ENCODE peak calls at places on chromosomes 12 and 14, in ten cellular contexts. One of them, this sample, is unnamed. For H3K27me3, the result is how much of the 10 kb centered on the place peaks cover.

GRCh38 chr14:76876076-76876475 is 49.9 kb downstream of the LRRC74A start:
- DNase-seq in HL-60: no peak
- DNase-seq in stomach: peak
- DNase-seq in GM23338: peak
- DNase-seq in endodermal cell: peak
- DNase-seq in Peyer's patch: peak
- DNase-seq in AG04450: peak
- DNase-seq in cardiac muscle cell: peak
- DNase-seq in transverse colon: peak
- DNase-seq in uterus: peak
- DNase-seq in this sample: no peak

GRCh38 chr12:15632708-15633107 is 156.5 kb downstream of the EPS8 start:
- DNase-seq in cardiac muscle cell: no peak
- DNase-seq in Peyer's patch: no peak
- DNase-seq in endodermal cell: no peak
- DNase-seq in stomach: no peak
- DNase-seq in AG04450: no peak
- DNase-seq in GM23338: no peak
- DNase-seq in transverse colon: no peak
- DNase-seq in uterus: no peak
- DNase-seq in HL-60: no peak
- DNase-seq in this sample: no peak

GRCh38 chr12:111359231-111359913 is 9.5 kb downstream of the PHETA1 start:
- DNase-seq in GM23338: no peak
- DNase-seq in Peyer's patch: no peak
- DNase-seq in transverse colon: no peak
- DNase-seq in uterus: no peak
- DNase-seq in AG04450: no peak
- DNase-seq in endodermal cell: no peak
- DNase-seq in cardiac muscle cell: no peak
- DNase-seq in HL-60: peak
- DNase-seq in stomach: no peak
- DNase-seq in this sample: no peak

GRCh38 chr12:114774181-114774580 is 90.2 kb upstream of the TBX3 start:
- DNase-seq in uterus: no peak
- DNase-seq in transverse colon: no peak
- DNase-seq in stomach: no peak
- DNase-seq in endodermal cell: no peak
- DNase-seq in HL-60: no peak
- DNase-seq in cardiac muscle cell: peak
- DNase-seq in Peyer's patch: no peak
- DNase-seq in GM23338: no peak
- DNase-seq in AG04450: no peak
- DNase-seq in this sample: no peak

GRCh38 chr14:36449903-36450302 is 70.1 kb downstream of the NKX2-1 start:
- DNase-seq in uterus: no peak
- DNase-seq in GM23338: no peak
- DNase-seq in transverse colon: no peak
- DNase-seq in cardiac muscle cell: no peak
- DNase-seq in AG04450: no peak
- DNase-seq in stomach: no peak
- DNase-seq in HL-60: no peak
- DNase-seq in Peyer's patch: no peak
- DNase-seq in endodermal cell: no peak
- DNase-seq in this sample: no peak

GRCh38 chr14:33959692-33960151 is 8.8 kb upstream of the EGLN3 start:
- DNase-seq in Peyer's patch: no peak
- DNase-seq in stomach: no peak
- DNase-seq in GM23338: peak
- DNase-seq in HL-60: no peak
- DNase-seq in endodermal cell: peak
- DNase-seq in transverse colon: no peak
- DNase-seq in cardiac muscle cell: no peak
- DNase-seq in AG04450: no peak
- DNase-seq in uterus: no peak
- DNase-seq in this sample: no peak

GRCh38 chr14:38505221-38506095 is 249.6 kb upstream of the CLEC14A start:
- DNase-seq in uterus: no peak
- DNase-seq in transverse colon: no peak
- DNase-seq in Peyer's patch: no peak
- DNase-seq in HL-60: no peak
- DNase-seq in endodermal cell: no peak
- DNase-seq in AG04450: peak
- DNase-seq in cardiac muscle cell: no peak
- DNase-seq in GM23338: no peak
- DNase-seq in stomach: no peak
- DNase-seq in this sample: no peak

GRCh38 chr12:120367924-120368788 is 808 bp downstream of the MSI1 start:
- DNase-seq in stomach: no peak
- DNase-seq in Peyer's patch: no peak
- DNase-seq in transverse colon: peak
- DNase-seq in cardiac muscle cell: no peak
- DNase-seq in AG04450: no peak
- DNase-seq in uterus: peak
- DNase-seq in endodermal cell: peak
- DNase-seq in HL-60: no peak
- DNase-seq in GM23338: peak
- DNase-seq in this sample: no peak

GRCh38 chr14:22567437-22567836 is 21.6 kb downstream of the DAD1 start:
- DNase-seq in Peyer's patch: no peak
- DNase-seq in endodermal cell: no peak
- DNase-seq in GM23338: no peak
- DNase-seq in HL-60: no peak
- DNase-seq in cardiac muscle cell: no peak
- DNase-seq in uterus: no peak
- DNase-seq in AG04450: no peak
- DNase-seq in stomach: no peak
- DNase-seq in transverse colon: no peak
- DNase-seq in this sample: no peak

GRCh38 chr14:64720190-64720589 is 16.0 kb downstream of the PLEKHG3 start:
- DNase-seq in uterus: peak
- DNase-seq in AG04450: peak
- DNase-seq in stomach: peak
- DNase-seq in endodermal cell: peak
- DNase-seq in Peyer's patch: peak
- DNase-seq in GM23338: no peak
- DNase-seq in HL-60: no peak
- DNase-seq in transverse colon: peak
- DNase-seq in cardiac muscle cell: no peak
- DNase-seq in this sample: peak

GRCh38 chr12:62379026-62379722 is 87.5 kb upstream of the MON2 start:
- DNase-seq in GM23338: no peak
- DNase-seq in cardiac muscle cell: peak
- DNase-seq in transverse colon: no peak
- DNase-seq in endodermal cell: no peak
- DNase-seq in HL-60: no peak
- DNase-seq in stomach: no peak
- DNase-seq in Peyer's patch: no peak
- DNase-seq in AG04450: no peak
- DNase-seq in uterus: no peak
- DNase-seq in this sample: no peak

GRCh38 chr14:71863049-71863448 is 69.2 kb upstream of the RGS6 start:
- DNase-seq in AG04450: no peak
- DNase-seq in Peyer's patch: no peak
- DNase-seq in stomach: no peak
- DNase-seq in HL-60: no peak
- DNase-seq in cardiac muscle cell: no peak
- DNase-seq in transverse colon: no peak
- DNase-seq in GM23338: no peak
- DNase-seq in endodermal cell: no peak
- DNase-seq in uterus: no peak
- DNase-seq in this sample: no peak
- TF ChIP-seq CTCF in AG04450: peak
- TF ChIP-seq CTCF in Peyer's patch: no peak
- TF ChIP-seq CTCF in stomach: no peak
- TF ChIP-seq CTCF in HL-60: no peak
- TF ChIP-seq CTCF in cardiac muscle cell: no peak
- TF ChIP-seq CTCF in transverse colon: no peak
- TF ChIP-seq CTCF in GM23338: no peak
- TF ChIP-seq CTCF in endodermal cell: peak
- TF ChIP-seq CTCF in uterus: no peak
- TF ChIP-seq CTCF in this sample: no peak

DNA sequence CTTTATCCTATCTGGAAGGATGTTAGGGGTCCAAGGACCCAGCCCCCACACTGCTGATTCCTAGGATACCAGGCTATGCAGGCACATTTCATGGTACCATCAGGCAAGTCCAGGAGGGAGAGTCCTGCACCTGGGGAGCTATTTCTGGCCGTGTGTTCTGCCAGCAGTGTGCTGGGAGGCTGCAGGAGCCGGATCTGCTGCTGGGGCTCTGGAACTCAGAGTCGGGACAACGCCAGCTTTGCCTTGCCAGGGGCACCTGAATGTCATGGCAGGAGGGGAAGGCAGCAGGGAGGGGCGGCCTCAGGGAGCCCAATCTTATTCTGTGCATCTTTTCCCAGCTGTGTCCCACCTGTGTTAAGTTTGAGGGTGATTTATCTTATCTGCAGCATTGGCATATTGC is 17.8 kb downstream of the SRRM4 start:
- DNase-seq in transverse colon: no peak
- DNase-seq in cardiac muscle cell: no peak
- DNase-seq in HL-60: no peak
- DNase-seq in Peyer's patch: no peak
- DNase-seq in uterus: no peak
- DNase-seq in endodermal cell: no peak
- DNase-seq in stomach: no peak
- DNase-seq in AG04450: no peak
- DNase-seq in GM23338: no peak
- DNase-seq in this sample: no peak
- H3K27me3 ChIP-seq in transverse colon: under half
- H3K27me3 ChIP-seq in cardiac muscle cell: under half
- H3K27me3 ChIP-seq in HL-60: under half
- H3K27me3 ChIP-seq in Peyer's patch: under half
- H3K27me3 ChIP-seq in uterus: under half
- H3K27me3 ChIP-seq in endodermal cell: under half
- H3K27me3 ChIP-seq in stomach: under half
- H3K27me3 ChIP-seq in AG04450: under half
- H3K27me3 ChIP-seq in GM23338: under half
- H3K27me3 ChIP-seq in this sample: under half

GRCh38 chr14:105480807-105481801 is 5.6 kb upstream of the CRIP1 start:
- DNase-seq in stomach: peak
- DNase-seq in endodermal cell: peak
- DNase-seq in GM23338: peak
- DNase-seq in uterus: peak
- DNase-seq in AG04450: peak
- DNase-seq in cardiac muscle cell: peak
- DNase-seq in HL-60: peak
- DNase-seq in transverse colon: peak
- DNase-seq in Peyer's patch: peak
- DNase-seq in this sample: peak

GRCh38 chr14:105482486-105483110 is 4.1 kb upstream of the CRIP1 start:
- DNase-seq in transverse colon: no peak
- DNase-seq in stomach: no peak
- DNase-seq in uterus: no peak
- DNase-seq in HL-60: no peak
- DNase-seq in endodermal cell: no peak
- DNase-seq in GM23338: no peak
- DNase-seq in cardiac muscle cell: no peak
- DNase-seq in AG04450: no peak
- DNase-seq in Peyer's patch: no peak
- DNase-seq in this sample: no peak

GRCh38 chr14:105480165-105480564 is 5.5 kb downstream of the CRIP2 start:
- DNase-seq in AG04450: no peak
- DNase-seq in uterus: no peak
- DNase-seq in endodermal cell: no peak
- DNase-seq in cardiac muscle cell: no peak
- DNase-seq in transverse colon: no peak
- DNase-seq in GM23338: no peak
- DNase-seq in HL-60: no peak
- DNase-seq in Peyer's patch: no peak
- DNase-seq in stomach: no peak
- DNase-seq in this sample: no peak

GRCh38 chr14:105483300-105484068 is 3.2 kb upstream of the CRIP1 start:
- DNase-seq in stomach: no peak
- DNase-seq in uterus: peak
- DNase-seq in endodermal cell: no peak
- DNase-seq in HL-60: no peak
- DNase-seq in GM23338: no peak
- DNase-seq in transverse colon: peak
- DNase-seq in cardiac muscle cell: no peak
- DNase-seq in AG04450: no peak
- DNase-seq in Peyer's patch: no peak
- DNase-seq in this sample: no peak

GRCh38 chr14:105481886-105482454 is 4.7 kb upstream of the CRIP1 start:
- DNase-seq in stomach: peak
- DNase-seq in transverse colon: peak
- DNase-seq in HL-60: peak
- DNase-seq in Peyer's patch: peak
- DNase-seq in AG04450: peak
- DNase-seq in cardiac muscle cell: peak
- DNase-seq in endodermal cell: peak
- DNase-seq in uterus: peak
- DNase-seq in GM23338: peak
- DNase-seq in this sample: peak
- TF ChIP-seq CTCF in stomach: no peak
- TF ChIP-seq CTCF in transverse colon: no peak
- TF ChIP-seq CTCF in HL-60: no peak
- TF ChIP-seq CTCF in Peyer's patch: no peak
- TF ChIP-seq CTCF in AG04450: peak
- TF ChIP-seq CTCF in cardiac muscle cell: peak
- TF ChIP-seq CTCF in endodermal cell: peak
- TF ChIP-seq CTCF in uterus: no peak
- TF ChIP-seq CTCF in GM23338: peak
- TF ChIP-seq CTCF in this sample: no peak

GRCh38 chr14:100725587-100726387 is 905 bp upstream of the DLK1 start:
- DNase-seq in transverse colon: no peak
- DNase-seq in cardiac muscle cell: no peak
- DNase-seq in stomach: no peak
- DNase-seq in endodermal cell: peak
- DNase-seq in Peyer's patch: no peak
- DNase-seq in uterus: no peak
- DNase-seq in HL-60: no peak
- DNase-seq in AG04450: no peak
- DNase-seq in GM23338: no peak
- DNase-seq in this sample: no peak

GRCh38 chr14:100726467-100726811 is 253 bp upstream of the DLK1 start:
- DNase-seq in uterus: no peak
- DNase-seq in endodermal cell: peak
- DNase-seq in AG04450: no peak
- DNase-seq in stomach: no peak
- DNase-seq in transverse colon: no peak
- DNase-seq in HL-60: no peak
- DNase-seq in GM23338: peak
- DNase-seq in cardiac muscle cell: no peak
- DNase-seq in Peyer's patch: no peak
- DNase-seq in this sample: no peak

GRCh38 chr14:100728962-100729361 is 2.3 kb downstream of the DLK1 start:
- DNase-seq in transverse colon: no peak
- DNase-seq in HL-60: no peak
- DNase-seq in endodermal cell: no peak
- DNase-seq in cardiac muscle cell: no peak
- DNase-seq in uterus: no peak
- DNase-seq in AG04450: no peak
- DNase-seq in stomach: no peak
- DNase-seq in Peyer's patch: no peak
- DNase-seq in GM23338: no peak
- DNase-seq in this sample: no peak

GRCh38 chr14:100727565-100728240 is 1.0 kb downstream of the DLK1 start:
- DNase-seq in AG04450: no peak
- DNase-seq in cardiac muscle cell: no peak
- DNase-seq in transverse colon: no peak
- DNase-seq in endodermal cell: peak
- DNase-seq in stomach: no peak
- DNase-seq in HL-60: no peak
- DNase-seq in Peyer's patch: no peak
- DNase-seq in GM23338: no peak
- DNase-seq in uterus: no peak
- DNase-seq in this sample: no peak

GRCh38 chr14:100726812-100727564 is at the start of gene DLK1:
- DNase-seq in Peyer's patch: no peak
- DNase-seq in AG04450: no peak
- DNase-seq in HL-60: no peak
- DNase-seq in endodermal cell: peak
- DNase-seq in uterus: no peak
- DNase-seq in GM23338: peak
- DNase-seq in cardiac muscle cell: no peak
- DNase-seq in stomach: no peak
- DNase-seq in transverse colon: no peak
- DNase-seq in this sample: no peak
- H3K27me3 ChIP-seq in Peyer's patch: under half
- H3K27me3 ChIP-seq in AG04450: half or more
- H3K27me3 ChIP-seq in HL-60: under half
- H3K27me3 ChIP-seq in endodermal cell: under half
- H3K27me3 ChIP-seq in uterus: under half
- H3K27me3 ChIP-seq in GM23338: under half
- H3K27me3 ChIP-seq in cardiac muscle cell: under half
- H3K27me3 ChIP-seq in stomach: under half
- H3K27me3 ChIP-seq in transverse colon: half or more
- H3K27me3 ChIP-seq in this sample: under half